ENCODE peak calls at places on chromosomes 13 and 19, in seven cellular contexts. One of them, this sample, is unnamed.

GRCh38 chr13:71964491-71965108 is 97.6 kb upstream of the DACH1 start:
- DNase-seq in hepatocyte: no peak
- DNase-seq in heart left ventricle: no peak
- DNase-seq in HepG2: no peak
- DNase-seq in ovary: no peak
- DNase-seq in esophagus squamous epithelium: no peak
- DNase-seq in neuronal stem cell: no peak
- DNase-seq in this sample: no peak

GRCh38 chr13:43835701-43836100 is 43.8 kb downstream of the CCDC122 start:
- DNase-seq in esophagus squamous epithelium: no peak
- DNase-seq in ovary: no peak
- DNase-seq in HepG2: no peak
- DNase-seq in neuronal stem cell: no peak
- DNase-seq in hepatocyte: no peak
- DNase-seq in heart left ventricle: no peak
- DNase-seq in this sample: no peak

GRCh38 chr19:38035515-38036495 is 128.8 kb downstream of the SIPA1L3 start:
- DNase-seq in HepG2: peak; percentile 6
- DNase-seq in neuronal stem cell: no peak
- DNase-seq in ovary: no peak
- DNase-seq in hepatocyte: no peak
- DNase-seq in heart left ventricle: no peak
- DNase-seq in esophagus squamous epithelium: no peak
- DNase-seq in this sample: no peak

GRCh38 chr13:114161028-114161556 is 18.0 kb upstream of the CFAP97D2 start:
- DNase-seq in heart left ventricle: no peak
- DNase-seq in esophagus squamous epithelium: no peak
- DNase-seq in ovary: no peak
- DNase-seq in hepatocyte: no peak
- DNase-seq in neuronal stem cell: no peak
- DNase-seq in HepG2: no peak
- DNase-seq in this sample: no peak

GRCh38 chr13:50712882-50713281 is 130.6 kb downstream of the DLEU7 start:
- DNase-seq in neuronal stem cell: no peak
- DNase-seq in hepatocyte: no peak
- DNase-seq in esophagus squamous epithelium: no peak
- DNase-seq in heart left ventricle: no peak
- DNase-seq in HepG2: no peak
- DNase-seq in ovary: no peak
- DNase-seq in this sample: no peak

GRCh38 chr13:49838989-49839388 is 46.5 kb upstream of the KPNA3 start:
- DNase-seq in neuronal stem cell: no peak
- DNase-seq in ovary: no peak
- DNase-seq in esophagus squamous epithelium: no peak
- DNase-seq in hepatocyte: peak; percentile 37
- DNase-seq in HepG2: peak; percentile 74
- DNase-seq in heart left ventricle: no peak
- DNase-seq in this sample: no peak

GRCh38 chr19:6604906-6605305 is 14.0 kb upstream of the CD70 start:
- DNase-seq in HepG2: no peak
- DNase-seq in neuronal stem cell: no peak
- DNase-seq in hepatocyte: no peak
- DNase-seq in ovary: no peak
- DNase-seq in heart left ventricle: no peak
- DNase-seq in esophagus squamous epithelium: no peak
- DNase-seq in this sample: no peak

GRCh38 chr19:38173324-38174041 is 50.5 kb downstream of the DPF1 start:
- DNase-seq in esophagus squamous epithelium: no peak
- DNase-seq in heart left ventricle: peak; percentile 87
- DNase-seq in neuronal stem cell: no peak
- DNase-seq in ovary: no peak
- DNase-seq in hepatocyte: no peak
- DNase-seq in HepG2: no peak
- DNase-seq in this sample: no peak

DNA sequence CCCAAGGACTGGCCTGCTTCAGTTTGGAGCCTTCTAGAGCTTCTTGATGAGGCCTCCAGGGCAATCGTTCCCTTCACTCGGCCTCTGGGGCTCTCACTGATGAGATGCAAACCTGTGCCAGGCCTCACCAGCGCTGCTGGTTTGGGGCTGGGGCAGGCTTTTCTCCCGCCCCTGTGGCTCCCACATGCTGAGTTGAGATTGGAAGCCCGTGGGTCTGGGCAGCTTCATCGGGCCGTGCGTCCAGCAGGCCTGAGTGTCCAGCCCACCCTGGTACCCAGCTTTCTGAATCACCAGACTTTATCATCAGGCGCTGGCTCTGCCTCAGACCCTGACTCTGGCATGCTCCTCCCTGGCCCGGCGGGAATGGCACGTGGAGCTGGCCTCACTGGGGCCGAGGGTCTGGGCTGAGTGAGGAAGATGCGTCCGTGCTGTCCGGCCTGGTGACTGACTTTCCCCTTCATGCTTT is 4.3 kb downstream of the CALM3 start:
- DNase-seq in hepatocyte: no peak
- DNase-seq in heart left ventricle: no peak
- DNase-seq in ovary: no peak
- DNase-seq in HepG2: no peak
- DNase-seq in esophagus squamous epithelium: no peak
- DNase-seq in neuronal stem cell: no peak
- DNase-seq in this sample: no peak
- H3K36me3 ChIP-seq in hepatocyte: no peaks in the 10 kb centered on the region
- H3K36me3 ChIP-seq in heart left ventricle: peaks cover 47% of the 10 kb centered on the region
- H3K36me3 ChIP-seq in ovary: no peaks in the 10 kb centered on the region
- H3K36me3 ChIP-seq in HepG2: peaks cover 53% of the 10 kb centered on the region
- H3K36me3 ChIP-seq in esophagus squamous epithelium: peaks cover 40% of the 10 kb centered on the region
- H3K36me3 ChIP-seq in neuronal stem cell: peaks cover 50% of the 10 kb centered on the region
- H3K36me3 ChIP-seq in this sample: no peaks in the 10 kb centered on the region

DNA sequence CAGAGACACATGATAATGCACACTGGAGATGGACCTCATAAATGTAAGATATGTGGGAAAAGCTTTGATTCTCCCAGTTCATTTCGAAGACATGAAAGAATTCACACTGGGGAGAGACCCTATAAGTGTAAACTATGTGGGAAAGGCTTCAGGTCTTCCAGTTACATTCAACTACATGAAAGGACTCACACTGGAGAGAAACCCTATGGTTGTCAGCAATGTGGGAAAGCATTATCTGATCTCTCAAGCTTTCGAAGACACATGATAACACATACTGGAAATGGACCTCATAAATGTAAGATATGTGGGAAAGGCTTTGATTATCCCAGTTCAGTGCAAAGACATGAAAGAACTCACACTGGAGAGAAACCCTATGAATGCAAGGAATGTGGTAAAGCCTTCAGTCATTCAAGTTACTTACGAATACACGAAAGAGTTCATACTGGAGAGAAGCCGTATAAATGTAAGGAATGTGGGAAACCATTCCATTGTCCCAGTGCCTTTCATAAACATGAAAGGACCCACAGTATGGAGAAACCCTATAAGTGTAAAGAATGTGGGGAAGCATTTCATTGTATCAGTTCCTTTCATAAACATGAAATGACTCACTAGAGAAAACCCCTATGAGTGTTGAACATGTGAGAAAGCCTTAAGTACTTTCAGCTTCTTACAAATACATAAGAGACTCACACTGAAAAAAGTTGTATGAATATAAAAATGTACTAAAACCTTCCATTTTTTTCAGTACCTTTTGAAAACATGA is 14.7 kb downstream of the ZNF441 start:
- DNase-seq in HepG2: peak; percentile 36
- DNase-seq in ovary: no peak
- DNase-seq in heart left ventricle: no peak
- DNase-seq in esophagus squamous epithelium: no peak
- DNase-seq in neuronal stem cell: no peak
- DNase-seq in hepatocyte: no peak
- DNase-seq in this sample: no peak
- H3K9me3 ChIP-seq in HepG2: no peaks in the 10 kb centered on the region
- H3K9me3 ChIP-seq in ovary: peaks cover 4% of the 10 kb centered on the region
- H3K9me3 ChIP-seq in heart left ventricle: peaks cover 57% of the 10 kb centered on the region
- H3K9me3 ChIP-seq in esophagus squamous epithelium: no peaks in the 10 kb centered on the region
- H3K9me3 ChIP-seq in neuronal stem cell: peaks cover 92% of the 10 kb centered on the region
- H3K9me3 ChIP-seq in hepatocyte: peaks cover 57% of the 10 kb centered on the region
- H3K9me3 ChIP-seq in this sample: peaks cover 79% of the 10 kb centered on the region

GRCh38 chr19:5099822-5100221 is 130.9 kb downstream of the KDM4B start:
- DNase-seq in esophagus squamous epithelium: no peak
- DNase-seq in HepG2: no peak
- DNase-seq in heart left ventricle: no peak
- DNase-seq in neuronal stem cell: no peak
- DNase-seq in ovary: no peak
- DNase-seq in hepatocyte: no peak
- DNase-seq in this sample: no peak
- H3K36me3 ChIP-seq in esophagus squamous epithelium: no peaks in the 10 kb centered on the region
- H3K36me3 ChIP-seq in HepG2: peaks cover 31% of the 10 kb centered on the region
- H3K36me3 ChIP-seq in heart left ventricle: peaks cover 7% of the 10 kb centered on the region
- H3K36me3 ChIP-seq in neuronal stem cell: no peaks in the 10 kb centered on the region
- H3K36me3 ChIP-seq in ovary: no peaks in the 10 kb centered on the region
- H3K36me3 ChIP-seq in hepatocyte: no peaks in the 10 kb centered on the region
- H3K36me3 ChIP-seq in this sample: no peaks in the 10 kb centered on the region

GRCh38 chr19:51946602-51947001 is 19.3 kb downstream of the ZNF613 start:
- DNase-seq in neuronal stem cell: no peak
- DNase-seq in heart left ventricle: no peak
- DNase-seq in esophagus squamous epithelium: no peak
- DNase-seq in ovary: no peak
- DNase-seq in HepG2: no peak
- DNase-seq in hepatocyte: no peak
- DNase-seq in this sample: no peak
- H3K9me3 ChIP-seq in neuronal stem cell: peaks cover 75% of the 10 kb centered on the region
- H3K9me3 ChIP-seq in heart left ventricle: peaks cover 74% of the 10 kb centered on the region
- H3K9me3 ChIP-seq in esophagus squamous epithelium: peaks cover 4% of the 10 kb centered on the region
- H3K9me3 ChIP-seq in ovary: peaks cover 2% of the 10 kb centered on the region
- H3K9me3 ChIP-seq in HepG2: peaks cover 94% of the 10 kb centered on the region
- H3K9me3 ChIP-seq in hepatocyte: peaks cover 55% of the 10 kb centered on the region
- H3K9me3 ChIP-seq in this sample: peaks cover 87% of the 10 kb centered on the region

DNA sequence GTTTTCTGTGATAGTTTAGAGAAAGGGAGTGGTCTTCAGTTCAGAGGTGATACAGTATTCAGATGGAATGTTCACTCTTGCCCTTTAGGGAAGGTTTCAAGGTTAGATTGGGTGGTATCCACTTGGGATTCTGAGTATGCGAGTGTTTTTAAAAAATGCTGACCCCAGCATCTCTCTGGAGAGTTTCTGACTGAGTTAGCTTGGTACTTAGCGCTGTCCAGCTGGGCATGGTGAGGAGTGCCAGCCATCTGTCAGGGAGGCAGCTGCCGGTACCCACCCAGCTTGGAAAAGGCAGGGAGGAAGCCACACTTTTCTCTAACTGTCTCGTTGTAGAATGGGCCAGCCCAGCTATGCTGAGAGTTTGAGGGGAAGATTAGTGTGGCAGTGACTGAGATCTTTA is 63.3 kb downstream of the ARHGEF7 start:
- DNase-seq in hepatocyte: no peak
- DNase-seq in HepG2: no peak
- DNase-seq in heart left ventricle: no peak
- DNase-seq in esophagus squamous epithelium: no peak
- DNase-seq in neuronal stem cell: no peak
- DNase-seq in ovary: no peak
- DNase-seq in this sample: no peak
- H3K36me3 ChIP-seq in hepatocyte: no peaks in the 10 kb centered on the region
- H3K36me3 ChIP-seq in HepG2: peaks cover 8% of the 10 kb centered on the region
- H3K36me3 ChIP-seq in heart left ventricle: no peaks in the 10 kb centered on the region
- H3K36me3 ChIP-seq in esophagus squamous epithelium: peaks cover 4% of the 10 kb centered on the region
- H3K36me3 ChIP-seq in neuronal stem cell: peaks cover 5% of the 10 kb centered on the region
- H3K36me3 ChIP-seq in ovary: no peaks in the 10 kb centered on the region
- H3K36me3 ChIP-seq in this sample: no peaks in the 10 kb centered on the region

DNA sequence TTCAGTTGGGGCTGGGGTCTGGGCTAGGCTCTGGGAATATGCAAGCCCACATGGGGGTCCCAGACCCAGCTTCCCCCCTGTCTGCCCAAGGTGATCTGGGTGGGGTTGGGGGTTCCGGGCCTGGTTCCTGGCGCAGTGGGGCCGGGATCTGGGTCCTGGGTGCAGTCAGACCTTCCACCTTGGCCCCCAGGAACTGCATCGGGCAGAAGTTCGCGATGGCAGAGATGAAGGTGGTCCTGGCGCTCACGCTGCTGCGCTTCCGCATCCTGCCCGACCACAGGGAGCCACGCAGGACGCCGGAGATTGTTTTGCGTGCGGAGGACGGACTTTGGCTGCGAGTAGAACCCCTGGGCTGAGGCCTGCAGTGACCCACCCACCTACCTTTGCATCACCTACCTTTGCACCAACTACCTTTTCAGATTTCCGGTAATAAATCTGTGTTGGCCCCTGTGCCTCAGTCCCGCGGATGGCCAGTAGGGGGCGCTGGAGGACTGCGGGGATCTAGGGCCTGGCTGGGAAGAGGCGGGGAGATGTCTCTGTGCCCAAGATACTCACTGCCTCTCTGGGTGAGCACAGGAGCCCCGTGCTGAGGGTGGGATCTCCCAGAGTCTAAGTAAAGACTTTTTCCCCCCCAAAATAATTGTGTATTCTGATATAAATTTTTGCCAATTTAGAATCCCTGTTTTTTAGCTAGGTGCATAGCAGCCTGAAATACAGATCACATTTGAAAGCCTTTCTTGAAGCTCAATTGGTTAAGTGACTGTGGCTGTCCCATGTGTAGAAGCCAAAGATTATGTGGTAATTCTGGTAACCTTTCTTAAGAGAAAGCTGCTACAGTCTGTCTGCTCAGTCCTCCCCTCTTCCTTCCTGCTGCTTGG is 11.5 kb upstream of the CYP4F3 start:
- DNase-seq in HepG2: peak; percentile 55
- DNase-seq in neuronal stem cell: peak; percentile 2
- DNase-seq in heart left ventricle: peak; percentile 89
- DNase-seq in hepatocyte: no peak
- DNase-seq in ovary: peak; percentile 79
- DNase-seq in esophagus squamous epithelium: peak; percentile 16
- DNase-seq in this sample: peak; percentile 58
- H3K9me3 ChIP-seq in HepG2: no peaks in the 10 kb centered on the region
- H3K9me3 ChIP-seq in neuronal stem cell: no peaks in the 10 kb centered on the region
- H3K9me3 ChIP-seq in heart left ventricle: no peaks in the 10 kb centered on the region
- H3K9me3 ChIP-seq in hepatocyte: no peaks in the 10 kb centered on the region
- H3K9me3 ChIP-seq in ovary: no peaks in the 10 kb centered on the region
- H3K9me3 ChIP-seq in esophagus squamous epithelium: no peaks in the 10 kb centered on the region
- H3K9me3 ChIP-seq in this sample: no peaks in the 10 kb centered on the region